ENCODE peak calls at places on chromosomes 13 and 19, in five cellular contexts. One of them, this sample, is unnamed.
A peak's percentile ranks its signal among the peaks of the same experiment; 100 is the strongest.

GRCh38 chr13:23609414-23610186 is 39.4 kb downstream of the TNFRSF19 start:
- DNase-seq in ovary: peak; percentile 40
- DNase-seq in uterus: peak; percentile 57
- DNase-seq in NT2/D1: no peak
- DNase-seq in Peyer's patch: no peak
- DNase-seq in this sample: no peak

GRCh38 chr13:79448413-79448812 is 32.5 kb upstream of the NDFIP2 start:
- DNase-seq in ovary: no peak
- DNase-seq in uterus: no peak
- DNase-seq in NT2/D1: no peak
- DNase-seq in Peyer's patch: no peak
- DNase-seq in this sample: no peak

GRCh38 chr13:33018886-33019285 is 2.7 kb downstream of the KL start:
- DNase-seq in ovary: no peak
- DNase-seq in uterus: no peak
- DNase-seq in NT2/D1: no peak
- DNase-seq in Peyer's patch: no peak
- DNase-seq in this sample: no peak

GRCh38 chr13:39105110-39105509 is 66.9 kb downstream of the NHLRC3 start:
- DNase-seq in ovary: no peak
- DNase-seq in uterus: no peak
- DNase-seq in NT2/D1: no peak
- DNase-seq in Peyer's patch: no peak
- DNase-seq in this sample: no peak

GRCh38 chr13:107025991-107026390 is 458.1 kb upstream of the ARGLU1 start:
- DNase-seq in ovary: no peak
- DNase-seq in uterus: peak; percentile 19
- DNase-seq in NT2/D1: no peak
- DNase-seq in Peyer's patch: no peak
- DNase-seq in this sample: peak; percentile 23

GRCh38 chr19:18736415-18737336 is 53.2 kb downstream of the CRTC1 start:
- DNase-seq in ovary: peak; percentile 36
- DNase-seq in uterus: no peak
- DNase-seq in NT2/D1: no peak
- DNase-seq in Peyer's patch: no peak
- DNase-seq in this sample: no peak

GRCh38 chr13:30159446-30159839 is 147.9 kb downstream of the KATNAL1 start:
- DNase-seq in ovary: no peak
- DNase-seq in uterus: no peak
- DNase-seq in NT2/D1: no peak
- DNase-seq in Peyer's patch: peak; percentile 5
- DNase-seq in this sample: no peak

GRCh38 chr19:30439271-30439750 is 67.1 kb downstream of the ZNF536 start:
- DNase-seq in ovary: no peak
- DNase-seq in uterus: no peak
- DNase-seq in NT2/D1: no peak
- DNase-seq in Peyer's patch: no peak
- DNase-seq in this sample: no peak

GRCh38 chr13:93767231-93767916 is 540.8 kb downstream of the GPC6 start:
- DNase-seq in ovary: no peak
- DNase-seq in uterus: no peak
- DNase-seq in NT2/D1: no peak
- DNase-seq in Peyer's patch: no peak
- DNase-seq in this sample: no peak

GRCh38 chr13:62357887-62358645 is 942.4 kb upstream of the PCDH20 start:
- DNase-seq in ovary: no peak
- DNase-seq in uterus: no peak
- DNase-seq in NT2/D1: peak; percentile 58
- DNase-seq in Peyer's patch: no peak
- DNase-seq in this sample: no peak

GRCh38 chr13:50531917-50532899 is 311.3 kb downstream of the DLEU7 start:
- DNase-seq in ovary: no peak
- DNase-seq in uterus: no peak
- DNase-seq in NT2/D1: no peak
- DNase-seq in Peyer's patch: no peak
- DNase-seq in this sample: no peak

GRCh38 chr19:32676186-32676894 is 692 bp downstream of the RGS9BP start:
- DNase-seq in ovary: no peak
- DNase-seq in uterus: no peak
- DNase-seq in NT2/D1: no peak
- DNase-seq in Peyer's patch: peak; percentile 67
- DNase-seq in this sample: peak; percentile 65

GRCh38 chr13:100301418-100301817 is 212.5 kb downstream of the PCCA start:
- DNase-seq in ovary: no peak
- DNase-seq in uterus: no peak
- DNase-seq in NT2/D1: no peak
- DNase-seq in Peyer's patch: no peak
- DNase-seq in this sample: no peak

GRCh38 chr19:27846944-27847343 is 1366.0 kb downstream of the UQCRFS1 start:
- DNase-seq in ovary: no peak
- DNase-seq in uterus: no peak
- DNase-seq in NT2/D1: no peak
- DNase-seq in Peyer's patch: no peak
- DNase-seq in this sample: no peak

GRCh38 chr13:96785986-96786385 is 208.3 kb downstream of the OXGR1 start:
- DNase-seq in ovary: no peak
- DNase-seq in uterus: no peak
- DNase-seq in NT2/D1: no peak
- DNase-seq in Peyer's patch: no peak
- DNase-seq in this sample: no peak

GRCh38 chr13:94703721-94704314 is 8.5 kb downstream of the SOX21 start:
- DNase-seq in ovary: no peak
- DNase-seq in uterus: no peak
- DNase-seq in NT2/D1: no peak
- DNase-seq in Peyer's patch: no peak
- DNase-seq in this sample: no peak

GRCh38 chr19:12527034-12527836 is 24.0 kb downstream of the ZNF564 start:
- DNase-seq in ovary: no peak
- DNase-seq in uterus: no peak
- DNase-seq in NT2/D1: no peak
- DNase-seq in Peyer's patch: no peak
- DNase-seq in this sample: no peak

GRCh38 chr19:33394723-33395560 is 21.4 kb downstream of the CEBPG start:
- DNase-seq in ovary: no peak
- DNase-seq in uterus: no peak
- DNase-seq in NT2/D1: no peak
- DNase-seq in Peyer's patch: peak; percentile 74
- DNase-seq in this sample: no peak

GRCh38 chr13:49435992-49436391 is 7.9 kb downstream of the CAB39L start:
- DNase-seq in ovary: no peak
- DNase-seq in uterus: no peak
- DNase-seq in NT2/D1: no peak
- DNase-seq in Peyer's patch: no peak
- DNase-seq in this sample: no peak

GRCh38 chr19:12866416-12867119 is 14.7 kb downstream of the DNASE2 start:
- DNase-seq in ovary: no peak
- DNase-seq in uterus: no peak
- DNase-seq in NT2/D1: no peak
- DNase-seq in Peyer's patch: no peak
- DNase-seq in this sample: no peak

GRCh38 chr13:82833928-82834327 is 1048.3 kb downstream of the SLITRK1 start:
- DNase-seq in ovary: no peak
- DNase-seq in uterus: no peak
- DNase-seq in NT2/D1: no peak
- DNase-seq in Peyer's patch: no peak
- DNase-seq in this sample: no peak

GRCh38 chr13:32932376-32932775 is 83.8 kb upstream of the KL start:
- DNase-seq in ovary: no peak
- DNase-seq in uterus: no peak
- DNase-seq in NT2/D1: no peak
- DNase-seq in Peyer's patch: no peak
- DNase-seq in this sample: no peak

GRCh38 chr13:74816737-74817136 is 665.2 kb downstream of the TBC1D4 start:
- DNase-seq in ovary: no peak
- DNase-seq in uterus: no peak
- DNase-seq in NT2/D1: no peak
- DNase-seq in Peyer's patch: no peak
- DNase-seq in this sample: no peak

GRCh38 chr19:36128392-36128736 is 11.5 kb upstream of the CAPNS1 start:
- DNase-seq in ovary: no peak
- DNase-seq in uterus: no peak
- DNase-seq in NT2/D1: no peak
- DNase-seq in Peyer's patch: peak; percentile 77
- DNase-seq in this sample: no peak

GRCh38 chr13:48775285-48775684 is 121.6 kb downstream of the CYSLTR2 start:
- DNase-seq in ovary: no peak
- DNase-seq in uterus: no peak
- DNase-seq in NT2/D1: no peak
- DNase-seq in Peyer's patch: no peak
- DNase-seq in this sample: no peak

GRCh38 chr19:42255766-42256750 is 1.1 kb upstream of the ERF start:
- DNase-seq in ovary: peak; percentile 75
- DNase-seq in uterus: peak; percentile 66
- DNase-seq in NT2/D1: no peak
- DNase-seq in Peyer's patch: peak; percentile 64
- DNase-seq in this sample: peak; percentile 79

GRCh38 chr13:99425485-99426341 is 75.6 kb upstream of the TM9SF2 start:
- DNase-seq in ovary: no peak
- DNase-seq in uterus: no peak
- DNase-seq in NT2/D1: no peak
- DNase-seq in Peyer's patch: no peak
- DNase-seq in this sample: no peak

GRCh38 chr13:110397445-110397844 is 90.4 kb downstream of the COL4A2 start:
- DNase-seq in ovary: no peak
- DNase-seq in uterus: peak; percentile 69
- DNase-seq in NT2/D1: no peak
- DNase-seq in Peyer's patch: no peak
- DNase-seq in this sample: no peak
- H3K4me1 ChIP-seq in ovary: peaks cover 22% of the 10 kb centered on the region
- H3K4me1 ChIP-seq in uterus: peaks cover 11% of the 10 kb centered on the region
- H3K4me1 ChIP-seq in NT2/D1: no peaks in the 10 kb centered on the region
- H3K4me1 ChIP-seq in Peyer's patch: no peaks in the 10 kb centered on the region
- H3K4me1 ChIP-seq in this sample: peaks cover 9% of the 10 kb centered on the region

DNA sequence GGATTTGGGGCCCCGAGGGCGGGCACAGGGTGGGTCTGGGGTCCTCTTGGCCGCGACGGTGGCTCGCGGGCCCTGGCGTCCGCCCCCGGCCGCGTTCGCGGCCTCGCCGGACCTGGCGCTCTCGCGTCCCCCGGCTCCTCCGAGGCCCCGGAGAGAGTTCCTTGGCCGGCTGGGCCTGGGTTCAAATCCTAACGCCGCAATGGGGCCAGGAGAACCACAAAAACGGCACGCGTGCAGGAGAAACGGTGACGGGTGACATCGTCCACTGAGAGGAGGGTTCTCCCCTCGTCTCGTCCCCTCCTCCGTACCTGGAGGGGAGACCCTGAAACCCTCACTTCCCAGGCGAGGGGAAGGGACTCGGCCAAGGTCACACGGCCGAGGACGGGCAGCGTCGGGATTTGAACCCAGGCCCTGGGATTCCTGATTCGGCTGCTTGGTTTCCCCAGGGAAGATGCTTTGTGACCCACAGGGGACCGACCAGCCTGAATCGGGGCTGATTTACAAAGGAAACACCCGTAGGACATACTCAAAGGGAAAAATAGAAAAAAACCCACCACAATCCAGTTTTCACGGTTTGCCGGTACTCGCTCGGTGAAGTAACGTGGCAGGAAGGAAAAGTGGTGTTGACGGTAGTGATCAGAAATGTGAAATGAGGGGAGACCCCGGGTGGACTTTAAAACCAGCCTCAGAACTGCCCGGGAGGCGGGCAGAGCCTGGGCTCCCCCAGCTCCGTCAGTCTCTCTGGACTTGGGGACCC is 692 bp downstream of the SAFB start:
- DNase-seq in ovary: no peak
- DNase-seq in uterus: peak; percentile 20
- DNase-seq in NT2/D1: no peak
- DNase-seq in Peyer's patch: peak; percentile 54
- DNase-seq in this sample: no peak
- H3K4me1 ChIP-seq in ovary: peaks cover 19% of the 10 kb centered on the region
- H3K4me1 ChIP-seq in uterus: peaks cover 46% of the 10 kb centered on the region
- H3K4me1 ChIP-seq in NT2/D1: peaks cover 9% of the 10 kb centered on the region
- H3K4me1 ChIP-seq in Peyer's patch: peaks cover 24% of the 10 kb centered on the region
- H3K4me1 ChIP-seq in this sample: peaks cover 73% of the 10 kb centered on the region

DNA sequence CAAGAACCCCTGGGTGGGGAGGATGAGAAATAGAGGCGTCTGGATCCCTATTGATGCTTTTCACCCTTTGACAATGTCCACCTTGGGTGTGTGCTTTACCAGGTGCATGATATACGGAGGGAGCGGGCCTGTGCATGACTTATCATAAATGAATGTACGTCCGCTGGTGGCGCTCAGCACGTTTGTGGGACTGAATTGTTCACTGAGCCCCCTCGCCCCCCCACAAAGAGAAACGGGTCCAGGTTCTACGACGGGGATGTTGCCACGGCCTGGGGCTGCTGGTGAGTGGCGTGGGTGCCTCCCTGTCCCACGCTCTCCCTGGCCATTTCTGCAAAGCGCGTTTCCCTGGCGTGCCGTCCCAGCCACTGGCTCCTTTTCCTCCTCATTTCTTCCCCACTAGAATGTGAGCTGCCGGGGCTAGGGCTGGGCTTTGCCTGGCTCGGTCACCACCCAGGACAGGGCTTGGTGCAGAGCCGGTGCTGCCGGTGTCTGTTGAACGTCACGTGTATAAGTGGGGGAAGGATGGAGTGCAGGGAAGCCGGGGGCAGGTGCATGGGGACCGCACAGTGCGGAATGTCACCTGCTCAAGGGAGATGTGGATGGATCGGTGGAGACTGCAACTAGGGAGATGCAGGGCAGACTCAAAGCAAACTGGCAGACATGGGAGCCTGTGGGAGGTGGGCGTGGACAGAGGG is 21.6 kb downstream of the LRRC4B start:
- DNase-seq in ovary: no peak
- DNase-seq in uterus: no peak
- DNase-seq in NT2/D1: no peak
- DNase-seq in Peyer's patch: no peak
- DNase-seq in this sample: no peak
- H3K4me1 ChIP-seq in ovary: no peaks in the 10 kb centered on the region
- H3K4me1 ChIP-seq in uterus: no peaks in the 10 kb centered on the region
- H3K4me1 ChIP-seq in NT2/D1: peaks cover 8% of the 10 kb centered on the region
- H3K4me1 ChIP-seq in Peyer's patch: no peaks in the 10 kb centered on the region
- H3K4me1 ChIP-seq in this sample: no peaks in the 10 kb centered on the region

GRCh38 chr19:14119644-14120496 is 2.3 kb upstream of the PRKACA start:
- DNase-seq in ovary: no peak
- DNase-seq in uterus: no peak
- DNase-seq in NT2/D1: no peak
- DNase-seq in Peyer's patch: no peak
- DNase-seq in this sample: no peak

GRCh38 chr19:14116918-14117578 is 514 bp downstream of the PRKACA start:
- DNase-seq in ovary: peak; percentile 78
- DNase-seq in uterus: peak; percentile 50
- DNase-seq in NT2/D1: no peak
- DNase-seq in Peyer's patch: peak; percentile 56
- DNase-seq in this sample: peak; percentile 77

GRCh38 chr19:14117668-14118164 is at the start of gene PRKACA:
- DNase-seq in ovary: peak; percentile 99
- DNase-seq in uterus: peak; percentile 97
- DNase-seq in NT2/D1: peak; percentile 99
- DNase-seq in Peyer's patch: peak; percentile 99
- DNase-seq in this sample: peak; percentile 100

GRCh38 chr19:14116525-14116917 is 1.0 kb downstream of the PRKACA start:
- DNase-seq in ovary: no peak
- DNase-seq in uterus: no peak
- DNase-seq in NT2/D1: no peak
- DNase-seq in Peyer's patch: no peak
- DNase-seq in this sample: no peak

GRCh38 chr19:14118165-14119051 is 846 bp upstream of the PRKACA start:
- DNase-seq in ovary: peak; percentile 90
- DNase-seq in uterus: peak; percentile 91
- DNase-seq in NT2/D1: no peak
- DNase-seq in Peyer's patch: peak; percentile 69
- DNase-seq in this sample: peak; percentile 93
- H3K4me1 ChIP-seq in ovary: peaks cover 29% of the 10 kb centered on the region
- H3K4me1 ChIP-seq in uterus: peaks cover 22% of the 10 kb centered on the region
- H3K4me1 ChIP-seq in NT2/D1: peaks cover 8% of the 10 kb centered on the region
- H3K4me1 ChIP-seq in Peyer's patch: peaks cover 22% of the 10 kb centered on the region
- H3K4me1 ChIP-seq in this sample: peaks cover 52% of the 10 kb centered on the region

GRCh38 chr13:114032121-114032799 is 58.4 kb upstream of the C13orf46 start:
- DNase-seq in ovary: peak; percentile 70
- DNase-seq in uterus: peak; percentile 61
- DNase-seq in NT2/D1: peak; percentile 22
- DNase-seq in Peyer's patch: no peak
- DNase-seq in this sample: no peak
- H3K4me1 ChIP-seq in ovary: peaks cover 11% of the 10 kb centered on the region
- H3K4me1 ChIP-seq in uterus: peaks cover 11% of the 10 kb centered on the region
- H3K4me1 ChIP-seq in NT2/D1: peaks cover 28% of the 10 kb centered on the region
- H3K4me1 ChIP-seq in Peyer's patch: no peaks in the 10 kb centered on the region
- H3K4me1 ChIP-seq in this sample: peaks cover 32% of the 10 kb centered on the region